ENCODE peak calls at places on chromosomes 1 and 21, in nine cellular contexts. C is HCT116, Y is WTC11, D is SK-N-SH, Z is H1, P is GM12878, A is endothelial cell of umbilical vein, W is NB4, X is HepG2. N is an unnamed sample.
A peak's percentile ranks its signal among the peaks of the same experiment; 100 is the strongest.

GRCh38 chr1:1946540-1946939 is 27.5 kb upstream of the TMEM52 start:
- DNase-seq in C (no peak), Y (no peak), D (no peak), Z (no peak), P (no peak), A (no peak), W (no peak), X (no peak), N (no peak)

GRCh38 chr1:234538930-234539649 is 60.1 kb upstream of the TARBP1 start:
- DNase-seq in C (no peak), Y (no peak), D (no peak), Z (no peak), P (no peak), A (no peak), W (no peak), X (no peak), N (no peak)

GRCh38 chr21:26137379-26138060 is 33.0 kb downstream of the APP start:
- DNase-seq in C (no peak), Y (no peak), D (no peak), Z (no peak), P (no peak), A (no peak), W (no peak), X (no peak), N (no peak)

GRCh38 chr1:236994450-236994849 is 9.8 kb downstream of the MT1HL1 start:
- DNase-seq in C (no peak), Y (no peak), D (no peak), Z (no peak), P (no peak), A (no peak), W (no peak), X (no peak), N (no peak)

GRCh38 chr1:208209286-208209685 is 34.9 kb downstream of the PLXNA2 start:
- DNase-seq in C (no peak), Y (no peak), D (no peak), Z (no peak), P (no peak), A (no peak), W (no peak), X (no peak), N (no peak)

GRCh38 chr1:90881034-90881433 is 140.8 kb downstream of the ZNF644 start:
- DNase-seq in C (no peak), Y (no peak), D (no peak), Z (no peak), P (no peak), A (no peak), W (no peak), X (no peak), N (no peak)

GRCh38 chr21:31630062-31630711 is 29.3 kb upstream of the SOD1 start:
- DNase-seq in C (peak; percentile 75), Y (no peak), D (no peak), Z (no peak), P (no peak), A (peak; percentile 96), W (no peak), X (peak; percentile 3), N (peak; percentile 79)

GRCh38 chr1:53381790-53382401 is 54.0 kb upstream of the LRP8 start:
- DNase-seq in C (peak; percentile 33), Y (no peak), D (no peak), Z (no peak), P (no peak), A (peak; percentile 7), W (no peak), X (no peak), N (peak; percentile 43)

GRCh38 chr1:157270705-157271274 is 132.6 kb upstream of the ETV3 start:
- DNase-seq in C (no peak), Y (no peak), D (no peak), Z (no peak), P (no peak), A (no peak), W (no peak), X (no peak), N (no peak)

GRCh38 chr1:56406821-56407220 is 172.5 kb downstream of the PLPP3 start:
- DNase-seq in C (no peak), Y (no peak), D (no peak), Z (no peak), P (no peak), A (no peak), W (no peak), X (no peak), N (no peak)

GRCh38 chr21:32807717-32808380 is 36.3 kb upstream of the PAXBP1 start:
- DNase-seq in C (no peak), Y (no peak), D (no peak), Z (no peak), P (no peak), A (no peak), W (peak; percentile 21), X (no peak), N (no peak)

GRCh38 chr1:67713071-67713806 is 28.2 kb downstream of the GADD45A start:
- DNase-seq in C (peak; percentile 86), Y (no peak), D (peak; percentile 85), Z (no peak), P (no peak), A (peak; percentile 92), W (peak; percentile 23), X (peak; percentile 45), N (peak; percentile 44)
- TF ChIP-seq MAX in C (peak; percentile 71), Y (no peak), D (peak; percentile 65), Z (no peak), P (no peak), A (no peak), W (no peak), X (no peak), N (no peak)

GRCh38 chr1:74463301-74463988 is 49.0 kb downstream of the LRRC53 start:
- DNase-seq in C (no peak), Y (no peak), D (no peak), Z (no peak), P (peak; percentile 9), A (no peak), W (no peak), X (no peak), N (no peak)
- TF ChIP-seq MAX in C (no peak), Y (no peak), D (no peak), Z (no peak), P (no peak), A (no peak), W (no peak), X (no peak), N (no peak)

GRCh38 chr21:40373760-40374159 is 473.2 kb downstream of the DSCAM start:
- DNase-seq in C (no peak), Y (no peak), D (no peak), Z (no peak), P (no peak), A (no peak), W (no peak), X (no peak), N (no peak)
- TF ChIP-seq MAX in C (no peak), Y (no peak), D (no peak), Z (no peak), P (no peak), A (no peak), W (no peak), X (no peak), N (no peak)

DNA sequence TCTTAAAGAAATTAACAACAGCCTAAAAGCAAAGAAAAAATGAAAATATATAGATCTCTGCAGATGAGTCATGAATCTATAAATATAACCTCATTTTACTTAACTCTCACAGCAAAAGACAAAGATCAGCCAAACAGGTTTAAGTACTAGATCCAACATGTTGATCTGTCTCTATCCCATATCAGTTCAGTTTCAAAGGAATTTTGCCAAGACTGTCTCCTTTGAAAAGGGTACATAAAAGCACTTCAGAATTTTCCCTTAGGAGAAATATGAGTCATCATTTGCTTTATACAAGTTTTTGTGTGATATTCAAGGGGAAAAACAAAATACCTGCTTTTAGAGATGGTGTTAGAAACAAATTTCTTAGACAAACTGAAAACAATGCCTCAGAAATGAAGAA is 73.6 kb upstream of the LRRC7 start:
- DNase-seq in C (no peak), Y (no peak), D (no peak), Z (no peak), P (no peak), A (no peak), W (no peak), X (no peak), N (no peak)
- TF ChIP-seq MAX in C (no peak), Y (no peak), D (no peak), Z (no peak), P (no peak), A (no peak), W (no peak), X (no peak), N (no peak)

GRCh38 chr1:188261849-188262248 is 1433.1 kb downstream of the PLA2G4A start:
- DNase-seq in C (no peak), Y (no peak), D (no peak), Z (no peak), P (no peak), A (no peak), W (no peak), X (peak; percentile 4), N (no peak)
- TF ChIP-seq MAX in C (no peak), Y (no peak), D (no peak), Z (no peak), P (no peak), A (no peak), W (no peak), X (no peak), N (no peak)

GRCh38 chr1:28581531-28582247 is 10.4 kb upstream of the RAB42 start:
- DNase-seq in C (peak; percentile 90), Y (peak; percentile 95), D (peak; percentile 98), Z (peak; percentile 79), P (peak; percentile 78), A (peak; percentile 97), W (peak; percentile 97), X (peak; percentile 88), N (peak; percentile 88)

GRCh38 chr1:28582248-28582615 is 9.8 kb upstream of the RAB42 start:
- DNase-seq in C (no peak), Y (no peak), D (no peak), Z (no peak), P (no peak), A (peak; percentile 66), W (peak; percentile 50), X (no peak), N (peak; percentile 32)

GRCh38 chr1:28578696-28579218 is 13.3 kb upstream of the RAB42 start:
- DNase-seq in C (no peak), Y (no peak), D (no peak), Z (no peak), P (no peak), A (no peak), W (no peak), X (no peak), N (no peak)

GRCh38 chr1:28579374-28579773 is 12.7 kb upstream of the RAB42 start:
- DNase-seq in C (no peak), Y (no peak), D (no peak), Z (no peak), P (no peak), A (no peak), W (no peak), X (no peak), N (no peak)

GRCh38 chr1:28580706-28581530 is 11.1 kb upstream of the RAB42 start:
- DNase-seq in C (no peak), Y (peak; percentile 37), D (peak; percentile 73), Z (no peak), P (no peak), A (peak; percentile 49), W (peak; percentile 71), X (peak; percentile 28), N (no peak)
- TF ChIP-seq MAX in C (no peak), Y (no peak), D (no peak), Z (no peak), P (no peak), A (no peak), W (no peak), X (no peak), N (no peak)

N was measured in A549.